ENCODE peak calls at places on chromosomes 11 and 22, in five cellular contexts. One of them, this sample, is unnamed.
A peak's percentile ranks its signal among the peaks of the same experiment; 100 is the strongest.

GRCh38 chr11:61195710-61196109 is 7.6 kb upstream of the PGA3 start:
- DNase-seq in choroid plexus epithelial cell: no peak
- DNase-seq in gastrocnemius medialis: no peak
- DNase-seq in bronchial epithelial cell: no peak
- DNase-seq in body of pancreas: no peak
- DNase-seq in this sample: no peak

GRCh38 chr22:30922151-30922611 is 46.4 kb downstream of the MORC2 start:
- DNase-seq in body of pancreas: peak; percentile 71
- DNase-seq in gastrocnemius medialis: peak; percentile 17
- DNase-seq in choroid plexus epithelial cell: peak; percentile 45
- DNase-seq in bronchial epithelial cell: peak; percentile 8
- DNase-seq in this sample: peak; percentile 74

GRCh38 chr11:1785749-1786261 is 22.1 kb upstream of the CTSD start:
- DNase-seq in gastrocnemius medialis: no peak
- DNase-seq in choroid plexus epithelial cell: no peak
- DNase-seq in body of pancreas: no peak
- DNase-seq in bronchial epithelial cell: no peak
- DNase-seq in this sample: no peak

GRCh38 chr22:37627545-37627944 is 11.9 kb upstream of the SH3BP1 start:
- DNase-seq in gastrocnemius medialis: no peak
- DNase-seq in choroid plexus epithelial cell: no peak
- DNase-seq in bronchial epithelial cell: no peak
- DNase-seq in body of pancreas: no peak
- DNase-seq in this sample: no peak

GRCh38 chr11:20013346-20014066 is 146.8 kb downstream of the DBX1 start:
- DNase-seq in bronchial epithelial cell: peak; percentile 67
- DNase-seq in gastrocnemius medialis: peak; percentile 55
- DNase-seq in choroid plexus epithelial cell: peak; percentile 60
- DNase-seq in body of pancreas: peak; percentile 41
- DNase-seq in this sample: peak; percentile 85

GRCh38 chr11:82462588-82462987 is 271.1 kb downstream of the FAM181B start:
- DNase-seq in bronchial epithelial cell: no peak
- DNase-seq in body of pancreas: no peak
- DNase-seq in gastrocnemius medialis: no peak
- DNase-seq in choroid plexus epithelial cell: no peak
- DNase-seq in this sample: peak; percentile 52

GRCh38 chr11:78030429-78031325 is 7.6 kb upstream of the KCTD14 start:
- DNase-seq in choroid plexus epithelial cell: peak; percentile 70
- DNase-seq in bronchial epithelial cell: no peak
- DNase-seq in body of pancreas: peak; percentile 91
- DNase-seq in gastrocnemius medialis: no peak
- DNase-seq in this sample: no peak

GRCh38 chr11:34274712-34275398 is 83.0 kb downstream of the ABTB2 start:
- DNase-seq in body of pancreas: peak; percentile 82
- DNase-seq in gastrocnemius medialis: peak; percentile 62
- DNase-seq in choroid plexus epithelial cell: peak; percentile 86
- DNase-seq in bronchial epithelial cell: peak; percentile 100
- DNase-seq in this sample: no peak

GRCh38 chr11:619625-620050 is 3.9 kb upstream of the IRF7 start:
- DNase-seq in gastrocnemius medialis: no peak
- DNase-seq in bronchial epithelial cell: no peak
- DNase-seq in choroid plexus epithelial cell: no peak
- DNase-seq in body of pancreas: no peak
- DNase-seq in this sample: no peak

GRCh38 chr22:39182478-39183030 is 30.1 kb upstream of the CBX7 start:
- DNase-seq in bronchial epithelial cell: no peak
- DNase-seq in gastrocnemius medialis: no peak
- DNase-seq in choroid plexus epithelial cell: peak; percentile 61
- DNase-seq in body of pancreas: no peak
- DNase-seq in this sample: no peak

GRCh38 chr11:65489061-65489705 is 9.7 kb upstream of the MALAT1 start:
- DNase-seq in body of pancreas: peak; percentile 32
- DNase-seq in bronchial epithelial cell: no peak
- DNase-seq in choroid plexus epithelial cell: peak; percentile 87
- DNase-seq in gastrocnemius medialis: no peak
- DNase-seq in this sample: no peak

GRCh38 chr11:84496122-84496521 is 1131.0 kb downstream of the DLG2 start:
- DNase-seq in gastrocnemius medialis: no peak
- DNase-seq in body of pancreas: no peak
- DNase-seq in bronchial epithelial cell: no peak
- DNase-seq in choroid plexus epithelial cell: no peak
- DNase-seq in this sample: no peak

GRCh38 chr11:75615709-75616108 is 53.1 kb downstream of the MAP6 start:
- DNase-seq in choroid plexus epithelial cell: no peak
- DNase-seq in gastrocnemius medialis: no peak
- DNase-seq in bronchial epithelial cell: no peak
- DNase-seq in body of pancreas: no peak
- DNase-seq in this sample: no peak

GRCh38 chr11:43825217-43825816 is 55.3 kb upstream of the ALKBH3 start:
- DNase-seq in bronchial epithelial cell: peak; percentile 42
- DNase-seq in choroid plexus epithelial cell: peak; percentile 70
- DNase-seq in body of pancreas: peak; percentile 45
- DNase-seq in gastrocnemius medialis: no peak
- DNase-seq in this sample: peak; percentile 28

GRCh38 chr11:33970984-33971466 is 79.1 kb upstream of the LMO2 start:
- DNase-seq in bronchial epithelial cell: peak; percentile 47
- DNase-seq in body of pancreas: peak; percentile 50
- DNase-seq in gastrocnemius medialis: peak; percentile 32
- DNase-seq in choroid plexus epithelial cell: peak; percentile 80
- DNase-seq in this sample: peak; percentile 69

GRCh38 chr22:46076651-46077339 is 73.5 kb upstream of the PPARA start:
- DNase-seq in gastrocnemius medialis: no peak
- DNase-seq in choroid plexus epithelial cell: peak; percentile 44
- DNase-seq in bronchial epithelial cell: peak; percentile 32
- DNase-seq in body of pancreas: peak; percentile 70
- DNase-seq in this sample: no peak

GRCh38 chr11:66151273-66151672 is 81.2 kb downstream of the PACS1 start:
- DNase-seq in gastrocnemius medialis: no peak
- DNase-seq in body of pancreas: no peak
- DNase-seq in bronchial epithelial cell: no peak
- DNase-seq in choroid plexus epithelial cell: peak; percentile 30
- DNase-seq in this sample: peak; percentile 61

GRCh38 chr11:102683277-102683676 is 22.3 kb downstream of the MMP27 start:
- DNase-seq in choroid plexus epithelial cell: no peak
- DNase-seq in bronchial epithelial cell: no peak
- DNase-seq in gastrocnemius medialis: no peak
- DNase-seq in body of pancreas: no peak
- DNase-seq in this sample: no peak
- TF ChIP-seq CTCF in choroid plexus epithelial cell: peak; percentile 5
- TF ChIP-seq CTCF in bronchial epithelial cell: no peak
- TF ChIP-seq CTCF in gastrocnemius medialis: no peak
- TF ChIP-seq CTCF in body of pancreas: no peak
- TF ChIP-seq CTCF in this sample: peak; percentile 32

DNA sequence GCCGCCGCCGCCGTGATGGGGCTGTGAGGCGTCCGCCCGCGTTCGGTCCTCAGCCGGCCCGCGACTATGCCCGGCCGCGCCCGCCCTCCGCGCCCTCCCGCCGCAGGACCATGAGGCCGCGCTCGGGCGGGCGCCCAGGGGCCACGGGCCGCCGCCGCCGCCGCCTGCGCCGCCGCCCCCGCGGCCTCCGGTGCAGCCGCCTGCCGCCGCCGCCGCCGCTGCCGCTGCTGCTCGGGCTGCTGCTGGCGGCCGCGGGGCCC is 215 bp downstream of the ZNRF3 start:
- DNase-seq in choroid plexus epithelial cell: no peak
- DNase-seq in gastrocnemius medialis: no peak
- DNase-seq in body of pancreas: no peak
- DNase-seq in bronchial epithelial cell: no peak
- DNase-seq in this sample: no peak
- H3K4me3 ChIP-seq in choroid plexus epithelial cell: peak overlapping the region; percentile 60
- H3K4me3 ChIP-seq in gastrocnemius medialis: peak overlapping the region; percentile 48
- H3K4me3 ChIP-seq in body of pancreas: no peak overlapping the region
- H3K4me3 ChIP-seq in bronchial epithelial cell: peak overlapping the region; percentile 55
- H3K4me3 ChIP-seq in this sample: peak overlapping the region; percentile 74

DNA sequence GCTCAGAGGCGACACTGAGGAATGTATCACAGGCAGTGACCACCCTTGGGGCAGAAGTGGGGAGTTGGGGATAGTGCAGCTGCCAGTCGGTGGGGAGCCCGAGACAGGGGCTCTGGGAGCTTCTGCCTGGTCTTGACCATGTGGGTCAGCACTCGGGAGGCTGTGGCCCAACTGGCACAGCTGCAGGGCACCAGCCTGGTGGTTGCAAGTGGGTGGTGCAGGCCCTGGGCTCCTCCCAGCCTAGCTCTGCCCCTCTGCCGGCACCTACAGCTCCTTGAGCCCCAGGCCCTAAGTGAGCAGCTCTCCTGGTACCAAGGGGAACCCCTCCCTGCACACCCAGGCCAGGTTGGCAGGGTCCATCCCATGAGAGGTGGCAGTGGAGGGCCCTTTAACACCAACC is 12.6 kb upstream of the RASL10A start:
- DNase-seq in choroid plexus epithelial cell: no peak
- DNase-seq in body of pancreas: no peak
- DNase-seq in gastrocnemius medialis: no peak
- DNase-seq in bronchial epithelial cell: no peak
- DNase-seq in this sample: no peak
- TF ChIP-seq CTCF in choroid plexus epithelial cell: no peak
- TF ChIP-seq CTCF in body of pancreas: no peak
- TF ChIP-seq CTCF in gastrocnemius medialis: peak; percentile 33
- TF ChIP-seq CTCF in bronchial epithelial cell: no peak
- TF ChIP-seq CTCF in this sample: peak; percentile 15

GRCh38 chr22:29309332-29310064 is 3.0 kb downstream of the GAS2L1 start:
- DNase-seq in body of pancreas: peak; percentile 71
- DNase-seq in gastrocnemius medialis: no peak
- DNase-seq in bronchial epithelial cell: no peak
- DNase-seq in choroid plexus epithelial cell: no peak
- DNase-seq in this sample: peak; percentile 1
- H3K4me3 ChIP-seq in body of pancreas: no peak overlapping the region
- H3K4me3 ChIP-seq in gastrocnemius medialis: peak overlapping the region; percentile 20
- H3K4me3 ChIP-seq in bronchial epithelial cell: no peak overlapping the region
- H3K4me3 ChIP-seq in choroid plexus epithelial cell: peak overlapping the region; percentile 22
- H3K4me3 ChIP-seq in this sample: no peak overlapping the region

DNA sequence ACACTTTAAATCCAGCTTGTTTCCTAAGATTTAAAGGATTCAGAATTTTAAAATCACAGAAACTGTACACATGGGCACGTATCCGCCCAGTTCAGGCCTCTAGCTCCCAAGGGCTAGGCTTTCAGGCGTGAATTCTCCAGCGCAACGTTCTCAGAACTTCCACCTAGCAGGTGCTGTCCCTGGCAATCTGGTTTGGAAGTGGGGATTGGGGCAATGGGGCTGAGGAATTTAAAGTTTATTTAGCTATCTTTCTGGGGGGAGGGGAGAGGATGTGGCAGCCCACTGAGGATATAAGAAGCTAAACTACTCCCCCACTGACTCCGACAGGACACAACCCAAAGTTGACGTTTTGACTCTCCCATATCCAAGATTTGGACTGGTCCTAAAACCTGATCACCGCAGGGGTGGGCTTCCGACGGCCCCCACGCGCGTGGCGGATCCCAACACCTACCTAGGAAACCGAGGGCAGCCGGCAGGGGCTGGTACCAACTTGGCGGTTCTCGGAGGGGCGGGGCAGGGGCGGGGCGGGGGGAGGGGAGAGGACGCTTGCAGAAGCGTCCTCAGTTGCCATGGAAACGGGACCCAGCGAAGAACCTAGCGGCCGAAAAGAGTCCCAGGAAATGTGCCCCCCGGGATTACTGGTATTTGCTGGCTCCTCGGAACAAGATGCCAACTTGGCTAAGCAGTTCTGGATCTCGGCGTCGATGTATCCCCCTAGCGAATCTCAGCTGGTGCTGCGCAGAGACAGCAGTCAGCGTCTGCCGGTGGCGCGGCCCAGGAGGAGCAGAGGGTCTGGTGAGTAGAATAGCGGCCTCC is at the start of gene HOATZ:
- DNase-seq in body of pancreas: no peak
- DNase-seq in bronchial epithelial cell: no peak
- DNase-seq in gastrocnemius medialis: no peak
- DNase-seq in choroid plexus epithelial cell: no peak
- DNase-seq in this sample: no peak
- TF ChIP-seq CTCF in body of pancreas: no peak
- TF ChIP-seq CTCF in bronchial epithelial cell: peak; percentile 26
- TF ChIP-seq CTCF in gastrocnemius medialis: no peak
- TF ChIP-seq CTCF in choroid plexus epithelial cell: peak; percentile 36
- TF ChIP-seq CTCF in this sample: no peak

GRCh38 chr11:67420147-67420645 is 4.7 kb downstream of the CARNS1 start:
- DNase-seq in bronchial epithelial cell: no peak
- DNase-seq in gastrocnemius medialis: no peak
- DNase-seq in body of pancreas: no peak
- DNase-seq in choroid plexus epithelial cell: no peak
- DNase-seq in this sample: no peak

GRCh38 chr11:67418476-67419281 is 3.2 kb downstream of the CARNS1 start:
- DNase-seq in body of pancreas: peak; percentile 64
- DNase-seq in choroid plexus epithelial cell: no peak
- DNase-seq in gastrocnemius medialis: no peak
- DNase-seq in bronchial epithelial cell: no peak
- DNase-seq in this sample: no peak

GRCh38 chr11:67421421-67422031 is 6.0 kb downstream of the CARNS1 start:
- DNase-seq in body of pancreas: no peak
- DNase-seq in choroid plexus epithelial cell: no peak
- DNase-seq in gastrocnemius medialis: no peak
- DNase-seq in bronchial epithelial cell: no peak
- DNase-seq in this sample: no peak

GRCh38 chr11:67420646-67421420 is 5.4 kb downstream of the CARNS1 start:
- DNase-seq in body of pancreas: peak; percentile 99
- DNase-seq in gastrocnemius medialis: peak; percentile 93
- DNase-seq in choroid plexus epithelial cell: peak; percentile 92
- DNase-seq in bronchial epithelial cell: peak; percentile 72
- DNase-seq in this sample: peak; percentile 97

DNA sequence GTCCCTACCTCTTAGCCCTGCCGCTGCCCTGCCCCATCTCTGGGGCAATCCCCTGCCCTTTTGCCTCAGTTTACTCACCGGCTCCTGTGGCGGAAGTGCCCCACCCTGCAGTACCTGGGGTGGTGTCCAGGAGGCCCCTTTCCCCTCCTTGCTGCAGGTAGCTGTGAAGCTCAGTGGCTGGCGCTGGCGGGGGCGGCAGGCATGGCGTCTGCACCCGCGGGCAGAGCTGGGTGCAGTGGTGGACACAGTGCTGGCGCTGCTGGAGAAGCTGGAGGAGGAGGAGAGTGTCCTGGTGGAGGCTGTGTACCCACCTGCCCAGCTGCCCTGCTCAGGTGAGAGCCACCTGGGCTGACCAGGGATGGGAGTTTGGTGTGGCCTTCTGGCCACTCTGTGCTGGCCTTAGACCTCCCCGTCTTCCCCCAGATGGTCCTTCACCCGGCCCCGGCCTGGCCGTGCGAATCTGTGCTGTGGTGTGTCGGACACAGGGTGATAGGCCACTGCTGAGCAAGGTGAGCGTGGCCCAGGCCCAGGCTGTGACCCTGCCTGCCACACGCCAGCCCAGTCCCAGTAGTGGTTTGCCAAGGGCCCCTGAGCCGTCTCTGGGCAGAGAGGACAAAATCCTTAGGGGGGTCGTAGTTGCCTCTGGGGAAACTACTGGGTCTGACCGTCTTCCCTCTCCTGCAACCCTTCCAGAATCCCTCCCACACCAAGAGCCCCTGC is 4.0 kb downstream of the CARNS1 start:
- DNase-seq in choroid plexus epithelial cell: no peak
- DNase-seq in bronchial epithelial cell: no peak
- DNase-seq in body of pancreas: no peak
- DNase-seq in gastrocnemius medialis: no peak
- DNase-seq in this sample: no peak
- H3K4me3 ChIP-seq in choroid plexus epithelial cell: no peak overlapping the region
- H3K4me3 ChIP-seq in bronchial epithelial cell: no peak overlapping the region
- H3K4me3 ChIP-seq in body of pancreas: no peak overlapping the region
- H3K4me3 ChIP-seq in gastrocnemius medialis: no peak overlapping the region
- H3K4me3 ChIP-seq in this sample: no peak overlapping the region

This sample was measured in WERI-Rb-1.